ENCODE peak calls at places on chromosomes 11 and 22, in four cellular contexts. N, R, K and W are unnamed samples.

GRCh38 chr11:73478737-73479347 is 102.6 kb downstream of the RELT start:
- DNase-seq in N (no peak), K (peak; percentile 26), R (no peak), W (no peak)

GRCh38 chr11:110182886-110183285 is 89.7 kb downstream of the ZC3H12C start:
- DNase-seq in N (no peak), R (no peak), K (peak; percentile 60), W (no peak)

GRCh38 chr11:57649826-57650738 is at the start of gene YPEL4:
- DNase-seq in N (no peak), K (no peak), R (peak; percentile 50), W (no peak)

GRCh38 chr22:23215294-23216204 is 35.2 kb downstream of the BCR start:
- DNase-seq in R (no peak), K (no peak), N (no peak), W (peak; percentile 50)

GRCh38 chr11:126343051-126343450 is 12.4 kb upstream of the ST3GAL4 start:
- DNase-seq in R (no peak), K (no peak), N (no peak), W (no peak)

GRCh38 chr22:42747701-42748513 is 27.2 kb upstream of the A4GALT start:
- DNase-seq in N (no peak), K (no peak), R (no peak), W (no peak)

GRCh38 chr11:77065878-77066228 is 918 bp upstream of the CAPN5 start:
- DNase-seq in R (peak; percentile 26), N (no peak), K (no peak), W (peak; percentile 34)

GRCh38 chr22:31526275-31526674 is 29.9 kb downstream of the SFI1 start:
- DNase-seq in K (no peak), R (no peak), N (no peak), W (no peak)

GRCh38 chr11:96213500-96213899 is 129.5 kb downstream of the MAML2 start:
- DNase-seq in K (no peak), R (no peak), N (no peak), W (no peak)

GRCh38 chr11:11179239-11179638 is 173.8 kb downstream of the CSNK2A3 start:
- DNase-seq in N (no peak), K (peak; percentile 23), R (no peak), W (no peak)

GRCh38 chr11:44899959-44900358 is 50.7 kb downstream of the TP53I11 start:
- DNase-seq in N (no peak), K (peak; percentile 48), R (no peak), W (no peak)

GRCh38 chr22:37763652-37764051 is 44.1 kb upstream of the GCAT start:
- DNase-seq in R (no peak), N (peak; percentile 54), K (no peak), W (no peak)

GRCh38 chr11:47587733-47588326 is 1.4 kb downstream of the FAM180B start:
- DNase-seq in N (peak; percentile 89), K (no peak), R (no peak), W (no peak)

GRCh38 chr11:43278302-43278956 is 33.4 kb upstream of the API5 start:
- DNase-seq in K (peak; percentile 33), N (no peak), R (no peak), W (no peak)

GRCh38 chr11:116657842-116658825 is 114.7 kb downstream of the BUD13 start:
- DNase-seq in R (no peak), K (no peak), N (no peak), W (no peak)

GRCh38 chr11:45685976-45686375 is 20.6 kb upstream of the CHST1 start:
- DNase-seq in N (no peak), R (no peak), K (no peak), W (no peak)

GRCh38 chr11:62394825-62395538 is 23.9 kb upstream of the SCGB1A1 start:
- DNase-seq in N (peak; percentile 86), R (peak; percentile 35), K (peak; percentile 61), W (peak; percentile 64)

GRCh38 chr11:73360743-73361369 is 15.3 kb upstream of the RELT start:
- DNase-seq in R (no peak), N (no peak), K (no peak), W (no peak)

GRCh38 chr11:45872513-45873356 is 12.7 kb upstream of the MAPK8IP1 start:
- DNase-seq in K (peak; percentile 41), R (peak; percentile 20), N (no peak), W (peak; percentile 66)

GRCh38 chr11:75198278-75198948 is 42.2 kb upstream of the TPBGL start:
- DNase-seq in N (no peak), K (no peak), R (no peak), W (no peak)

GRCh38 chr11:31921066-31921465 is 109.9 kb upstream of the PAX6 start:
- DNase-seq in K (no peak), N (no peak), R (no peak), W (no peak)

GRCh38 chr22:22685586-22685985 is 41.2 kb downstream of the GGTLC2 start:
- DNase-seq in N (no peak), K (no peak), R (no peak), W (no peak)

GRCh38 chr22:42881982-42882656 is 25.0 kb upstream of the ARFGAP3 start:
- DNase-seq in K (no peak), N (no peak), R (no peak), W (peak; percentile 95)

GRCh38 chr11:78825531-78825930 is 250.9 kb upstream of the NARS2 start:
- DNase-seq in N (no peak), R (no peak), K (no peak), W (no peak)

GRCh38 chr22:43272301-43272700 is 70.9 kb downstream of the SCUBE1 start:
- DNase-seq in K (no peak), R (no peak), N (no peak), W (no peak)

GRCh38 chr11:8087756-8088155 is 6.7 kb downstream of the TUB start:
- DNase-seq in N (no peak), K (no peak), R (no peak), W (no peak)

GRCh38 chr11:8091671-8092070 is 10.7 kb downstream of the TUB start:
- DNase-seq in K (no peak), R (no peak), N (no peak), W (no peak)

GRCh38 chr11:8092587-8093424 is 11.8 kb downstream of the TUB start:
- DNase-seq in R (peak; percentile 21), K (peak; percentile 56), N (no peak), W (peak; percentile 73)

GRCh38 chr11:8089791-8090510 is 8.9 kb downstream of the TUB start:
- DNase-seq in K (no peak), R (no peak), N (no peak), W (no peak)

DNA sequence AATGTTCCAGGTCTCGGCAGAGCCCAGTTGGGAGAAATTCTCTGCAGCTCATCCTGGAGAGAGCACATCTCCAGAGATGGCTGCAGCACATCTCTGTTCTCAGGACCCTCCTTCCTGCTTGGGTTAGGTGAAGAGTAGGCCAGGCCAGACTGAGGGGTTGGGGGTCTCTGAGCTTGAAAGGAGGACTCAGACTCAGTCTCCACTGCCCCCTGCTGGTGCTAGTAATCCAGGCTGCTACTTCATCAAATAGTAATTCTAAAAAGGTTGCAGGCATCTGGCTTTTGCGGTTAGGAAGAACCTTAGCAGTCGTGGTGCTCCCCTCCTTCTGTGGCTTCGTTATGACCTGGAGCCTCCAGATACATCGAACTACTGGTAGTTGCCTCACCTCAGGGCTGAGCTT is 9.7 kb downstream of the TUB start:
- DNase-seq in R (peak; percentile 23), N (no peak), K (peak; percentile 8), W (no peak)
- TF ChIP-seq CTCF in R (peak; percentile 27), N (peak; percentile 36), K (peak; percentile 68), W (peak; percentile 33)

GRCh38 chr11:28140689-28141455 is 32.7 kb downstream of the METTL15 start:
- DNase-seq in R (no peak), N (no peak), K (peak; percentile 27), W (no peak)

GRCh38 chr11:28142724-28143123 is 34.5 kb downstream of the METTL15 start:
- DNase-seq in K (no peak), N (no peak), R (no peak), W (no peak)

GRCh38 chr11:28137832-28138231 is 29.6 kb downstream of the METTL15 start:
- DNase-seq in R (no peak), K (no peak), N (no peak), W (no peak)

GRCh38 chr11:28144808-28145207 is 36.6 kb downstream of the METTL15 start:
- DNase-seq in R (no peak), N (no peak), K (no peak), W (no peak)

DNA sequence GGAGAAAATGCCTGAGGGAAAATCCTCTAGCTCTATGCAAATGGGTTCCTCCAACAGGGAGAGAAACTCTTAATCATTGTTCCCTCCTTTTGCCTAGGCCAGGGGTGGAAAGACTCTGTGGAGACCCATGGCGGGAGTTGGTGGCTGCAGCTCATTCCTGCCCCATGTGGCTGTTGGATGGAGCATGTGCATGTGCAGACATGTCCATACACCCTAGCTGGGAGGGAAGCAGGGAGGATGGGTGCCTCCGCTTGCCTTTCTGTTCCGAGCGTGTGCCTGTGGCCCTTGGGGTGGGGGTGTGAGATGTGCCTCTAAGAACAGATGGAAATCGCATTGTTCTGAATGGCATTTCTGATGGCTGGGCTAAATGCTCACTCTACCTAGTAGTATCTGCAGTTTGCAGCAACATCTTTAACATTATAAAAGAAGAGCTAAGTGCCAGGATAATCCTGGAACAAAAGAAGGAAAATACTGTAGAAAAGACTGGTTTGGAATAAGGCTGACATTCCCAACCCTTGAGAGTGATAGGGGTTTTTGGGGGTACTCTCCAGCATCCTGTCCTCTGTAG is 31.7 kb downstream of the METTL15 start:
- DNase-seq in N (no peak), R (no peak), K (no peak), W (no peak)
- H3K9me3 ChIP-seq in N (no peaks in the 10 kb centered on the region), R (peaks cover 5% of the 10 kb centered on the region), K (peaks cover 11% of the 10 kb centered on the region), W (no peaks in the 10 kb centered on the region)

GRCh38 chr11:64874841-64875240 is 3.6 kb downstream of the EHD1 start:
- DNase-seq in R (no peak), K (no peak), N (no peak), W (no peak)

GRCh38 chr11:64876835-64877341 is 1.5 kb downstream of the EHD1 start:
- DNase-seq in R (peak; percentile 37), N (peak; percentile 82), K (no peak), W (no peak)

GRCh38 chr11:64876226-64876750 is 2.1 kb downstream of the EHD1 start:
- DNase-seq in N (no peak), R (peak; percentile 33), K (no peak), W (no peak)

GRCh38 chr11:64874308-64874707 is 4.1 kb downstream of the EHD1 start:
- DNase-seq in N (no peak), K (no peak), R (peak; percentile 85), W (no peak)

DNA sequence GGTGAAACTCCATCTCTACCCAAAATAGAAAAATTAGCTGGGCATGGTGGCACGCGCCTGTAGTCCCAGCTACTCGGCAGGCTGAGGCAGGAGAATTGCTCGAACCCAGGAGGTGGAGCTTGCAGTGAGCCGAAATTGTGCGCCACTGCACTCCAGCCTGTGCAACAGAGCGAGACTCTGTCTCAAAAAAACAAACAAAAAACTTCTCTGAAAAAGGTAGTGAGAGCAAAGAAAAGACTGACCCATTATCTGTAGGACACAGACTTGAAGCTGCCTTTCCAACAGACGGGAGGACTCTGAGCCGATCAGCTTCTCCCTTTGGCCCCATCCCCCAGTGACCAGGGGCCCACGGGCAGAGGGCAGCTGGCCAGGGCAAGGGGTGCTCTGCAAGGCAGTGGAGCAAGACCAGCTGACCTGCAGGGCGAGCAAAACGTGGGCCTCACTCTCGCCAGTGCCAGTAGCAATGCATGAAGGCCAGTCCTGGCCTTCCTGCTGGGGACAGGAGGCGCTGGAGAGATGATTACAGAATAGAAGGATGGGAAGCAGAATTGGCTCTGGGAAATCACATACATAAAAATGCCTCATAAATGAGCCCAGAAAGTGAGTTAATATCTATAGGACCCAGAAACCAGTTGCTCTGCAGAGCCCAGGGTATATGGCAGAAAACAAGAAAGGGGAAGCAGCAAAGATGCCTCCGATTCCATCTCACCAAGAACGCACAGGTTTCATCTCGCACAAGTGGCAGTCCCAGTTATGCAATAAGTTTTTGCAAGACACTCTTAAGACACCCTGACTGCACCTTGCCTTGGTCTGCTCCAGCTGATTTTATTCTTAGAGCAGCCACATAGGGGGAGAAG is 2.8 kb downstream of the EHD1 start:
- DNase-seq in N (peak; percentile 83), R (peak; percentile 37), K (no peak), W (no peak)
- TF ChIP-seq CTCF in N (no peak), R (no peak), K (no peak), W (no peak)

GRCh38 chr11:9759519-9760179 is 95.8 kb downstream of the SWAP70 start:
- DNase-seq in K (peak; percentile 96), N (peak; percentile 86), R (peak; percentile 68), W (peak; percentile 65)
- H3K9me3 ChIP-seq in K (no peaks in the 10 kb centered on the region), N (no peaks in the 10 kb centered on the region), R (no peaks in the 10 kb centered on the region), W (no peaks in the 10 kb centered on the region)